ENCODE peak calls at places on chromosomes 3 and 15, in five cellular contexts. K, W, A, C and H are unnamed samples.

GRCh38 chr15:87489902-87490301 is 766.6 kb downstream of the NTRK3 start:
- DNase-seq in K (no peak), W (no peak), A (no peak), C (no peak), H (no peak)

GRCh38 chr3:158456114-158456513 is 114.9 kb upstream of the MLF1 start:
- DNase-seq in K (no peak), W (peak; percentile 47), A (no peak), C (no peak), H (no peak)

GRCh38 chr15:80404057-80404718 is at the start of gene ARNT2:
- DNase-seq in K (peak; percentile 71), W (no peak), A (no peak), C (no peak), H (no peak)

GRCh38 chr3:171374661-171375285 is 85.4 kb downstream of the TNIK start:
- DNase-seq in K (peak; percentile 35), W (peak; percentile 43), A (peak; percentile 96), C (no peak), H (peak; percentile 87)

GRCh38 chr3:111246967-111247760 is 175.5 kb downstream of the NECTIN3 start:
- DNase-seq in K (no peak), W (peak; percentile 33), A (peak; percentile 83), C (no peak), H (peak; percentile 86)

GRCh38 chr3:59978979-59979378 is 929.2 kb upstream of the CFAP20DC start:
- DNase-seq in K (no peak), W (no peak), A (no peak), C (no peak), H (no peak)

GRCh38 chr3:157086053-157086761 is 73.7 kb downstream of the CCNL1 start:
- DNase-seq in K (no peak), W (no peak), A (no peak), C (no peak), H (no peak)

GRCh38 chr15:92884459-92884812 is 15.7 kb upstream of the CHD2 start:
- DNase-seq in K (no peak), W (no peak), A (no peak), C (no peak), H (no peak)

GRCh38 chr15:90701880-90702630 is 15.1 kb upstream of the BLM start:
- DNase-seq in K (peak; percentile 64), W (peak; percentile 3), A (no peak), C (no peak), H (no peak)

GRCh38 chr3:197256836-197257444 is 41.5 kb downstream of the DLG1 start:
- DNase-seq in K (no peak), W (peak; percentile 73), A (peak; percentile 40), C (peak; percentile 36), H (peak; percentile 45)

GRCh38 chr15:38050988-38051387 is 116.5 kb downstream of the TMCO5A start:
- DNase-seq in K (no peak), W (no peak), A (no peak), C (no peak), H (no peak)

GRCh38 chr15:58438956-58439355 is 7.2 kb downstream of the LIPC start:
- DNase-seq in K (peak; percentile 70), W (peak; percentile 69), A (peak; percentile 37), C (peak; percentile 57), H (peak; percentile 36)

GRCh38 chr3:58214484-58215316 is 3.9 kb upstream of the DNASE1L3 start:
- DNase-seq in K (no peak), W (peak; percentile 9), A (no peak), C (no peak), H (peak; percentile 22)
- H3K27ac ChIP-seq in K (no peak overlapping the region), W (no peak overlapping the region), A (no peak overlapping the region), C (no peak overlapping the region), H (no peak overlapping the region)

GRCh38 chr3:107884719-107885460 is 205.9 kb downstream of the CD47 start:
- DNase-seq in K (no peak), W (peak; percentile 66), A (peak; percentile 72), C (no peak), H (no peak)
- TF ChIP-seq CTCF in K (no peak), W (no peak), A (no peak), C (peak; percentile 30), H (peak; percentile 45)

GRCh38 chr15:40330368-40330836 is 6.9 kb downstream of the INAFM2 start:
- DNase-seq in K (no peak), W (peak; percentile 90), A (peak; percentile 60), C (no peak), H (no peak)
- H3K27ac ChIP-seq in K (no peak overlapping the region), W (no peak overlapping the region), A (peak overlapping the region; percentile 11), C (no peak overlapping the region), H (peak overlapping the region; percentile 80)

DNA sequence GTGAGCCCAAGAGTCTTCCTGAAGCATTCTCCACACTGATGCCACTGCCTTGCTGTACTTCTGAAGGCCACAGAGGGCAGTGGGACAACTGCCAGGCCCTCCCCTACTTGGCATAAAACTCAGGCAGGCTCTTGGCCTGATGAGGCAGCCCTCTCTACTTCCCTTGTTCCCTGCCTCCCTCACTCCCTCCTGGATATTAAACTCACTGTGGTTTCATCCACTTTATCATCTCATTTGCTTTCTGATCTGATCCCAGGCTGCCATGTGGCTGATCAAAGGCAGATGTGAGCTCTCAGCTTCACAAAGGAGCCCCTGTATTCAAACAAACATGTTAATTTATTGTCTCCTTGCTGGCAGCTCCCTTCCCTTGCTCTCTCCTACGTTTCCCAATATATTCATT is 533.5 kb downstream of the IGSF11 start:
- DNase-seq in K (no peak), W (peak; percentile 54), A (peak; percentile 2), C (no peak), H (no peak)
- TF ChIP-seq CTCF in K (no peak), W (no peak), A (no peak), C (no peak), H (no peak)

GRCh38 chr15:67145307-67145610 is 79.9 kb downstream of the SMAD3 start:
- DNase-seq in K (no peak), W (no peak), A (no peak), C (no peak), H (no peak)

GRCh38 chr15:67145710-67146109 is 80.3 kb downstream of the SMAD3 start:
- DNase-seq in K (no peak), W (no peak), A (no peak), C (no peak), H (no peak)

GRCh38 chr15:67142142-67143092 is 77.0 kb downstream of the SMAD3 start:
- DNase-seq in K (no peak), W (no peak), A (peak; percentile 75), C (no peak), H (peak; percentile 79)

GRCh38 chr15:67144609-67145306 is 79.4 kb downstream of the SMAD3 start:
- DNase-seq in K (no peak), W (peak; percentile 94), A (peak; percentile 99), C (no peak), H (peak; percentile 98)

DNA sequence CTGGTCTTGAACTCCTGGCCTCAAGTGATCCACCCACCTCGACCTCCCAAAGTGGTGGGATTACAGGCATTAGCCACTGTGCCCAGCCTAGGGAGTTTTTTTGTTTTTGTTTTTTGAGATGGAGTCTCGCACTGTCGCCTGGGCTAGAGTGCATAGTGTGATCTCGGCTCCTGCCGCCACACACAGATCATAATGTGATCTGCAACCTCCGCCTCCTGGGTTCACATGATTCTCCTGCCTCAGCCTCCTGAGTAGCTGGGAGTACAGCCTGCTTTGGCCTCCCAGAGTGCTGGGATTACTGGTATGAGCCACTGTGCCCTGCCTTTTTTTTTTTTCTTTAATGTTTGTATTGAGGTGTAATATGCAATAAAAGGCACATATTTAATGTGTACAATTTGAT is 78.2 kb downstream of the SMAD3 start:
- DNase-seq in K (no peak), W (no peak), A (no peak), C (no peak), H (no peak)
- H3K27ac ChIP-seq in K (no peak overlapping the region), W (peak overlapping the region; percentile 96), A (peak overlapping the region; percentile 97), C (no peak overlapping the region), H (peak overlapping the region; percentile 100)

GRCh38 chr3:44915702-44916438 is 41.5 kb downstream of the TGM4 start:
- DNase-seq in K (no peak), W (peak; percentile 28), A (no peak), C (no peak), H (no peak)
- TF ChIP-seq CTCF in K (no peak), W (no peak), A (no peak), C (no peak), H (peak; percentile 39)

GRCh38 chr3:142498397-142499180 is 50.8 kb upstream of the XRN1 start:
- DNase-seq in K (no peak), W (peak; percentile 31), A (peak; percentile 23), C (no peak), H (peak; percentile 20)
- H3K27ac ChIP-seq in K (no peak overlapping the region), W (no peak overlapping the region), A (no peak overlapping the region), C (no peak overlapping the region), H (peak overlapping the region; percentile 23)

DNA sequence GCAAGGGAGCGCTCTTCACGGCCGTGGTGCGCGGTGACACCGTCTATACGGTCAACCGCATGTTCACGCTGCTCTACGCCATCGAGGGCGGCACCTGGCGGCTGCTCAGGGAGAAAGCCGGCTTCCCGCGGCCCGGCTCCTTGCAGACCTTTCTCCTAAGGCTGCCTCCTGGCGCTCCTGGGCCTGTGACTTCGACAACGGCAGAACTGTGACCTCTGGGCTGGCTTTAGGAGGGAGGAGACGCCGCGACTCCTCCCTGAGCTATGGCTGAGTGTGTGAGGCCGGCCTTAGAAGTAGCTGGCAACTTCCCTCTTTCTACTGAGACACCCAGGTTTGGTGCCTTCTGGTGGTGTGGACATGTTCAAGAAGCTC is 1.4 kb downstream of the KBTBD13 start:
- DNase-seq in K (no peak), W (no peak), A (no peak), C (no peak), H (peak; percentile 12)
- TF ChIP-seq CTCF in K (no peak), W (peak; percentile 35), A (peak; percentile 23), C (no peak), H (peak; percentile 77)

DNA sequence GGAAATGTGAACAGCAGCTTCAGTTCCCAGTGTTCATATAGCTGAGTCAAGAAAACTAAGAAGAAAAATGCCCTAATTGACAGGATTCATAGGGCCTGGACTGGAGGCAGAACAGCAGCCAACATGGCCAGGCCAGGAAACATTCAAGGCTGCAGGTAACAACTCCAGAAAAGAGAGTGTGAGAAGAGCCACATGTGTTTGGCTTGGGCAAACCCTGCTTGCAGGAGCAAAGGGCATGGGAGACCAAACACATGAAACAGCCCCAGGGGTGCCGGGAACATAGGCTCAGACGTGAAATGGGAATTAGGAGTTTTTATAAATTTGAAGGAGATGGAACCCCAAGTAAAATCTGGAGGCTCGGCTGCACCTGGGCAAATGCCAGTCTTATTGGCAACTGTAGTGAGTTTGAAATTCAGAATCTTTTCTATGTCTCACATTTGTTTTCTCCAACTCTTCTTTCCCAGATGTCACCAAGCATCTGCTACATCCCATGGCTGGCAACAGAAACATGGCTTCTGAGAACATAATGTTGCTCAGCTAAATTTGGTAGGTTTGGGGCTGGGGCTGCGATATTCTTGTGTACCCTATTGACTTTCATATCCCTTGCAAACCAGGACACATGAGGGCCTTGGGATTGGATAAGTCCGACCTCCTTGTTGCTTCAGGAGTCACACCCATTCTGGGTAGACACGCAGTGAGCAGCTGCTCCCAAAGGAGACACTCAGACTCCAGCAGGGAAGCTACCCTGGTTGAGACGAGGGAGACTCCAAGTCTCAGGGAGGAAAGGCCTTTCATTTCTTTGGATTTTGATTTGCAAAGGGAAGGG is 98.9 kb upstream of the CLSTN2 start:
- DNase-seq in K (no peak), W (no peak), A (no peak), C (no peak), H (no peak)
- H3K27ac ChIP-seq in K (no peak overlapping the region), W (no peak overlapping the region), A (no peak overlapping the region), C (no peak overlapping the region), H (no peak overlapping the region)